ENCODE peak calls at places on chromosomes 16 and 17, in eight cellular contexts. Q is memory B cell; J is heart left ventricle; S is ACHN; P is SJCRH30; W is HAP-1; C is activated CD4-positive, CD25-positive, alpha-beta regulatory T cell; M is NCI-H2029 treated with DMSO at 0.1 percent for 48 hours. B is an unnamed sample.

GRCh38 chr17:61349350-61349749 is 50.3 kb upstream of the TBX2 start:
- DNase-seq in J (no peak), S (no peak), W (peak), C (no peak), M (no peak), Q (no peak), P (no peak), B (no peak)

GRCh38 chr17:48059125-48059668 is 11.0 kb downstream of the NFE2L1 start:
- DNase-seq in J (no peak), Q (no peak), P (no peak), S (no peak), M (no peak), W (no peak), C (no peak), B (peak)

GRCh38 chr17:11814655-11815262 is 182.5 kb downstream of the ZNF18 start:
- DNase-seq in M (no peak), W (no peak), S (no peak), Q (no peak), P (no peak), J (no peak), C (no peak), B (no peak)

GRCh38 chr17:61189968-61190367 is 209.7 kb upstream of the TBX2 start:
- DNase-seq in P (no peak), J (no peak), Q (no peak), C (no peak), M (no peak), S (no peak), W (no peak), B (no peak)

GRCh38 chr16:20094157-20094556 is 20.5 kb upstream of the GPR139 start:
- DNase-seq in W (no peak), Q (no peak), M (no peak), P (no peak), S (no peak), J (no peak), C (no peak), B (no peak)

GRCh38 chr16:14354561-14355351 is 275.3 kb downstream of the PARN start:
- DNase-seq in C (no peak), W (no peak), J (no peak), P (no peak), S (no peak), Q (peak), M (no peak), B (no peak)

GRCh38 chr17:2700491-2701141 is 10.9 kb downstream of the CLUH start:
- DNase-seq in P (no peak), S (no peak), J (peak), C (no peak), M (peak), W (no peak), Q (no peak), B (peak)

GRCh38 chr17:58176200-58176599 is 9.4 kb downstream of the OR4D2 start:
- DNase-seq in C (no peak), J (no peak), M (no peak), W (no peak), P (no peak), Q (no peak), S (peak), B (no peak)

GRCh38 chr16:30567991-30568638 is 3.4 kb downstream of the ZNF688 start:
- DNase-seq in W (no peak), J (no peak), S (no peak), M (no peak), C (no peak), P (no peak), Q (peak), B (no peak)

GRCh38 chr16:65069766-65070165 is 52.1 kb downstream of the CDH11 start:
- DNase-seq in C (no peak), M (no peak), Q (no peak), W (no peak), J (no peak), P (peak), S (no peak), B (no peak)

GRCh38 chr17:4789951-4790704 is 1.4 kb downstream of the GLTPD2 start:
- DNase-seq in P (peak), S (peak), J (peak), M (no peak), C (peak), W (peak), Q (peak), B (peak)

GRCh38 chr16:54647731-54648221 is 282.9 kb upstream of the IRX5 start:
- DNase-seq in M (no peak), J (no peak), C (no peak), S (no peak), Q (no peak), P (no peak), W (peak), B (no peak)

GRCh38 chr16:56888806-56889205 is 23.8 kb downstream of the SLC12A3 start:
- DNase-seq in M (no peak), P (no peak), S (no peak), Q (peak), W (no peak), J (no peak), C (no peak), B (no peak)

GRCh38 chr17:47837401-47838039 is 3.6 kb downstream of the SCRN2 start:
- DNase-seq in J (no peak), C (no peak), Q (no peak), S (no peak), W (no peak), P (no peak), M (no peak), B (no peak)

GRCh38 chr16:57903656-57904055 is 67.3 kb downstream of the CNGB1 start:
- DNase-seq in S (no peak), J (no peak), M (no peak), Q (no peak), P (no peak), W (no peak), C (no peak), B (no peak)

GRCh38 chr17:80569936-80570335 is 25.3 kb downstream of the RPTOR start:
- DNase-seq in M (no peak), S (no peak), Q (no peak), W (no peak), P (no peak), J (no peak), C (no peak), B (peak)

GRCh38 chr16:66006485-66006884 is 360.0 kb upstream of the CDH5 start:
- DNase-seq in M (no peak), P (no peak), Q (no peak), C (no peak), W (no peak), J (no peak), S (no peak), B (no peak)

GRCh38 chr16:61323456-61323855 is 712.8 kb downstream of the CDH8 start:
- DNase-seq in M (no peak), W (peak), S (no peak), P (peak), J (no peak), C (no peak), Q (no peak), B (no peak)

GRCh38 chr17:60601443-60602384 is 1.7 kb downstream of the PPM1D start:
- DNase-seq in P (peak), M (peak), Q (peak), S (peak), J (no peak), C (no peak), W (peak), B (no peak)

GRCh38 chr16:69532761-69533459 is 32.9 kb upstream of the NFAT5 start:
- DNase-seq in P (no peak), J (no peak), C (no peak), W (no peak), Q (no peak), S (no peak), M (no peak), B (no peak)

GRCh38 chr16:678858-679807 is 1.1 kb upstream of the STUB1 start:
- DNase-seq in Q (no peak), M (peak), W (peak), P (peak), J (peak), S (peak), C (no peak), B (no peak)

GRCh38 chr16:22692034-22692433 is 121.9 kb upstream of the HS3ST2 start:
- DNase-seq in M (no peak), P (no peak), W (no peak), C (no peak), Q (no peak), J (no peak), S (no peak), B (no peak)

GRCh38 chr16:25011891-25012499 is 3.2 kb downstream of the ARHGAP17 start:
- DNase-seq in M (no peak), W (no peak), C (no peak), P (no peak), J (no peak), S (no peak), Q (no peak), B (no peak)

GRCh38 chr16:83134638-83135037 is 507.9 kb downstream of the CDH13 start:
- DNase-seq in Q (no peak), J (no peak), C (no peak), W (no peak), P (no peak), S (no peak), M (no peak), B (no peak)

GRCh38 chr16:28915181-28915580 is 9.9 kb downstream of the RABEP2 start:
- DNase-seq in P (no peak), J (no peak), Q (no peak), W (no peak), M (no peak), S (no peak), C (no peak), B (no peak)

GRCh38 chr17:21374455-21375161 is 1.5 kb upstream of the KCNJ12 start:
- DNase-seq in S (no peak), C (no peak), M (no peak), J (no peak), Q (no peak), W (no peak), P (peak), B (no peak)

GRCh38 chr16:3317315-3317999 is 12.2 kb downstream of the ZNF75A start:
- DNase-seq in C (no peak), W (no peak), Q (no peak), P (no peak), M (no peak), S (peak), J (no peak), B (no peak)

GRCh38 chr17:15955793-15956541 is 11.0 kb downstream of the ADORA2B start:
- DNase-seq in M (no peak), P (peak), Q (no peak), C (no peak), S (no peak), W (peak), J (no peak), B (no peak)

GRCh38 chr16:79505344-79505743 is 95.2 kb downstream of the MAF start:
- DNase-seq in S (no peak), P (no peak), Q (no peak), J (peak), M (no peak), W (no peak), C (no peak), B (no peak)

GRCh38 chr17:79332011-79332410 is 257.4 kb downstream of the ENGASE start:
- DNase-seq in J (no peak), Q (no peak), S (no peak), C (no peak), W (no peak), P (peak), M (no peak), B (no peak)

GRCh38 chr16:85551319-85551978 is 61.7 kb upstream of the GSE1 start:
- DNase-seq in P (no peak), C (no peak), M (peak), J (no peak), S (no peak), W (no peak), Q (no peak), B (no peak)

GRCh38 chr17:56756536-56756935 is 77.2 kb downstream of the C17orf67 start:
- DNase-seq in P (no peak), J (no peak), S (peak), M (no peak), C (no peak), Q (no peak), W (no peak), B (no peak)

GRCh38 chr16:56861092-56861610 is 3.9 kb upstream of the SLC12A3 start:
- DNase-seq in P (peak), W (peak), Q (no peak), J (no peak), M (no peak), S (no peak), C (no peak), B (no peak)

GRCh38 chr16:86510465-86511261 is at the start of gene FOXF1:
- DNase-seq in S (no peak), Q (no peak), W (peak), C (no peak), P (peak), M (no peak), J (no peak), B (no peak)

GRCh38 chr16:49382916-49383315 is 9.3 kb downstream of the C16orf78 start:
- DNase-seq in P (peak), Q (no peak), C (no peak), J (no peak), W (peak), S (peak), M (no peak), B (no peak)